ENCODE peak calls at places on chromosomes 1 and 21, in ten cellular contexts. X is prostate gland; J is SK-N-SH; A is cardiac muscle cell; K is CD8-positive, alpha-beta T cell; R is mammary epithelial cell; W is lower lobe of right lung; U is heart right ventricle; Y is left ventricle myocardium inferior; E is mucosa of descending colon. S is an unnamed sample. For H3K4me1, the result is how much of the 10 kb centered on the place peaks cover.

GRCh38 chr21:40191616-40192015 is 324.4 kb downstream of the PCP4 start:
- DNase-seq in U (no peak), J (no peak), K (no peak), R (no peak), W (no peak), X (no peak), Y (no peak), A (no peak), E (no peak), S (no peak)

GRCh38 chr21:25657140-25657539 is 18.1 kb downstream of the JAM2 start:
- DNase-seq in Y (no peak), R (peak), A (no peak), J (no peak), X (no peak), E (no peak), U (no peak), W (no peak), K (no peak), S (no peak)

GRCh38 chr1:81174811-81175476 is 625.8 kb upstream of the ADGRL2 start:
- DNase-seq in R (peak), Y (no peak), X (no peak), J (no peak), A (no peak), E (no peak), K (no peak), U (no peak), W (no peak), S (no peak)

GRCh38 chr1:180372728-180373127 is 129.6 kb downstream of the ACBD6 start:
- DNase-seq in K (no peak), Y (no peak), X (no peak), R (no peak), W (no peak), J (no peak), A (no peak), E (no peak), U (no peak), S (no peak)

GRCh38 chr1:245181123-245181522 is 26.3 kb downstream of the KIF26B start:
- DNase-seq in K (no peak), Y (no peak), U (no peak), X (no peak), R (no peak), J (no peak), A (no peak), W (no peak), E (no peak), S (no peak)

GRCh38 chr21:45128613-45129226 is 54.3 kb downstream of the ADARB1 start:
- DNase-seq in R (peak), U (peak), K (peak), X (peak), W (peak), Y (peak), E (peak), J (peak), A (peak), S (peak)

GRCh38 chr21:44505673-44506278 is 34.2 kb downstream of the KRTAP10-1 start:
- DNase-seq in K (no peak), U (no peak), J (no peak), E (no peak), X (no peak), R (no peak), Y (no peak), W (peak), A (no peak), S (no peak)

GRCh38 chr1:220956861-220957605 is 77.8 kb downstream of the HLX start:
- DNase-seq in K (no peak), A (no peak), R (peak), U (no peak), W (no peak), J (no peak), X (no peak), Y (no peak), E (peak), S (no peak)

GRCh38 chr1:8661185-8662110 is 156.0 kb downstream of the RERE start:
- DNase-seq in U (no peak), X (no peak), K (peak), J (no peak), W (no peak), R (peak), A (no peak), Y (no peak), E (no peak), S (no peak)

GRCh38 chr1:24724345-24725208 is 20.7 kb upstream of the CLIC4 start:
- DNase-seq in J (no peak), W (no peak), A (peak), U (no peak), E (peak), K (no peak), X (no peak), R (peak), Y (no peak), S (no peak)

GRCh38 chr1:99326215-99326949 is 62.1 kb downstream of the PLPPR4 start:
- DNase-seq in X (no peak), U (no peak), Y (no peak), R (no peak), E (peak), W (no peak), J (no peak), K (no peak), A (peak), S (no peak)

GRCh38 chr1:196516373-196516772 is 91.9 kb downstream of the KCNT2 start:
- DNase-seq in A (no peak), R (no peak), W (no peak), J (no peak), Y (no peak), E (no peak), K (no peak), U (no peak), X (no peak), S (no peak)

DNA sequence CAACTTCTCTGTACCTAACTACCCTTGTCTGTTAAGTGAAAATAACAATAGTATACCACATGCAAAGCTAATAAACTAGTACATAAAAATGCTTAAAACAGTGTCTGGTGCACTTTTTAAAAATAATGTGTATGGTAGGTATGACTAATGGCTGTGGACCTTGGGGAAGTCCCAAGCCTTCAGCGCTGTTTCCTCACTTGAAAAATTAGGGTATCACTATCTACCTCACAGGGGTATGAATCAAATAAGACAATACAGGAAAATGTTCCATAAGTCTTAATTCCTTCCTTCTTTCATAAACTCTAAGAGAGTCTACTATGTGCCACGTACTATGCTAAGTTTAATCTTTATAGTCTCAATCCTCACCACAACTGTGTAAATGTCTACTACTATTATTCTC is 32.0 kb downstream of the EGLN1 start:
- DNase-seq in W (no peak), Y (no peak), U (no peak), A (no peak), R (peak), K (no peak), X (no peak), E (no peak), J (no peak), S (no peak)
- H3K4me1 ChIP-seq in W (under half), Y (half or more), U (half or more), A (under half), R (under half), K (under half), X (under half), E (under half), J (under half), S (under half)

GRCh38 chr1:173429517-173430477 is 47.3 kb upstream of the PRDX6 start:
- DNase-seq in U (peak), R (peak), J (no peak), W (peak), E (peak), K (peak), X (peak), Y (peak), A (peak), S (peak)
- TF ChIP-seq CTCF in U (peak), R (peak), J (no peak), W (peak), E (peak), K (peak), X (peak), Y (peak), A (peak), S (peak)

DNA sequence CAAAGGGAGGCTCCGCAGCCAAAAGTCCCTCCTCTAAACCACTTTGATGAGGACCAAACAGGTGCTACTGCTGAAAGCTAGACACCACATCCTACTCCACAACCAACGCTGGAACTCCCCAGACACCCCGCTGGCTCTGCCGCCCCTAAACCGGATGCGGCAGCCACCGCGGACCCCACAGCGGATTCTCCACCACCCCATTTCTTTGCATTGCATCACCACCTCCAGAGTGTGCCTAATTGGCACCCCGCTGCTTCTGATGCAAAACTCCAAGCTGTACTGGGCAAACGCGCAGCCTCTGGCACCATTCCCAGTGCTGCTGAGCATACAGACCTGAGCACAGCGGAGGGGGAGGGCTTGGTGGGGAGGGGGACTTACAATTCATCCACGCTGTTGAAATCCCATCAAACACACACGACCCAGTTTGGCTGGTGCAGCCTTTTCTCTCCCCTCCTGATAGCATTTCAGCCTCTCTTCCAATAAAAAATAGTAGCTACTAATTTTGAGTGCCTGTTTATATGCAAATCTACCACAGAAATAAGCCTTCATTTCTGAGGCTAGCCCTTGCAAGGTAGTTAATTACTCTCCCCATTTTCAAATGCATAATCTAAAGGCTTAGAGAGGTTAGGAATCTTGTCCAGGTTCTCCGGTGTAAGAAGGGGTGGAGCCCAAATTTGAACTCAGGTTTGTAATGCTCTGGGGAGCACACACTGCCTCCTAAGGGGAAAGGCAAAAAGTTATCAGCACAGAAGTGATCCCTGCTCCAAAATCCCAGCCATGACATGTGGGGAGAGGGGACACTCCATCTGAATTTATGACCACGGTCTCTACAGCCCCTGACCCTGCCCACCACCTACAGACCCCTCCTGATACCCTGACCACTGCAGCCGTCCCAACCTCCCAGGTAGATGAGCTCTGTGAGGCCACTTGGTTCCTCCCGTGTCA is 12.2 kb upstream of the RGS16 start:
- DNase-seq in R (peak), A (peak), W (peak), K (peak), U (peak), Y (peak), X (peak), J (peak), E (peak), S (peak)
- H3K4me3 ChIP-seq in R (no peak), A (no peak), W (peak), K (peak), U (peak), Y (peak), X (no peak), J (peak), E (no peak), S (peak)

DNA sequence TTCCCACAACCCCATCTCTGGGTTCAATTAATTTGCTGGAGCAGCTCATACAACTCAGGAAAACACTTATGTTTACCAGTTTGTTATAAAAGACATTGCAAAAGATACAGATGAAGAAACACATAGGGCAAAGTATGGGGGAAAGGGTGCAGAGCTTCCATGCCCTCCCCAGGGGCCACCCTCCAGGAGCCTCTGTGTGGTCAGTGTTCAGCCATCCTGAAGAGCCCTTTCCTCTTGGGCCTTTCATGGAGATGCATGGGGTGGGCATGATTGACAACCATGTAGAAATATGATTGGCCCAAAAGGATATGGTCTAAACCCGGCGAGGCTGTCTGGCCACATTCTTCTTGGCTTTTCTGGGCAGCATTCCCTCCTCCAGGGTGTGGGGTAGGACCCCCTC is 56.8 kb upstream of the PDE9A start:
- DNase-seq in R (no peak), X (no peak), K (no peak), J (no peak), W (no peak), A (no peak), U (no peak), E (no peak), Y (no peak), S (no peak)
- H3K4me1 ChIP-seq in R (under half), X (under half), K (under half), J (under half), W (under half), A (under half), U (under half), E (under half), Y (under half), S (under half)

GRCh38 chr1:38820860-38821259 is 38.7 kb downstream of the RRAGC start:
- DNase-seq in Y (no peak), U (no peak), R (no peak), K (no peak), J (no peak), E (no peak), W (no peak), A (no peak), X (no peak), S (no peak)
- TF ChIP-seq CTCF in Y (no peak), U (no peak), R (no peak), K (no peak), J (no peak), E (no peak), W (no peak), A (no peak), X (no peak), S (no peak)

DNA sequence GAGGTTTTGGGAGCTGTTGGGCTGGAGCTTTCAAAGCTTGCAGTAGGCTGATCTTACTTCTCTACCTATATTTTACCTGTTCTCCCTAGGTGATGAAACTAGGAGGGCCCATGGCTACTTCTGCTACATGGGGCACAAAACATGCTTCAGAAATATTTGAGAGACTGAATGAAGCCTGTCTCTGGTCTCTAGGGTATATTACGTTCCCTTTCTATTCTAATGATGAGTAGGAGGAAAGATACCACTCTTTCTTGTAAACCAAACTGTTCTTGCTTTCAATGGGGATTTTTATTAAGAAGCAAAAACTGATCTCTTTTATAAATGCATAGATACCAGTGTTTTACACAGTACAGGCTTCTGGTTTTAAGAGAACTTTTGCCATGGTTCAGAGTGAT is 103.1 kb downstream of the GALNT2 start:
- DNase-seq in E (no peak), Y (no peak), U (no peak), X (no peak), A (no peak), W (no peak), R (no peak), K (no peak), J (no peak), S (no peak)
- H3K4me3 ChIP-seq in E (no peak), Y (peak), U (peak), X (no peak), A (no peak), W (no peak), R (no peak), K (no peak), J (no peak), S (peak)

GRCh38 chr1:217472915-217473314 is 158.0 kb downstream of the GPATCH2 start:
- DNase-seq in U (no peak), X (no peak), K (no peak), R (peak), E (no peak), W (no peak), J (no peak), Y (no peak), A (no peak), S (no peak)

GRCh38 chr1:217469983-217470382 is 160.9 kb downstream of the GPATCH2 start:
- DNase-seq in X (no peak), E (no peak), K (no peak), U (no peak), R (no peak), W (no peak), Y (no peak), A (no peak), J (peak), S (no peak)

GRCh38 chr1:217471403-217471802 is 159.5 kb downstream of the GPATCH2 start:
- DNase-seq in J (peak), A (no peak), K (no peak), W (no peak), U (no peak), R (no peak), X (no peak), Y (no peak), E (no peak), S (no peak)
- H3K4me1 ChIP-seq in J (under half), A (under half), K (under half), W (under half), U (under half), R (under half), X (under half), Y (under half), E (under half), S (under half)

GRCh38 chr1:201639826-201640225 is 100.9 kb downstream of the NAV1 start:
- DNase-seq in R (no peak), W (no peak), Y (no peak), J (no peak), X (no peak), U (no peak), K (no peak), A (no peak), E (no peak), S (no peak)

GRCh38 chr1:201637282-201638076 is 98.6 kb downstream of the NAV1 start:
- DNase-seq in U (no peak), W (no peak), X (no peak), J (peak), A (no peak), K (no peak), Y (peak), R (no peak), E (no peak), S (no peak)

GRCh38 chr1:201639391-201639790 is 100.5 kb downstream of the NAV1 start:
- DNase-seq in Y (peak), W (no peak), E (no peak), U (no peak), R (no peak), J (no peak), A (no peak), K (no peak), X (no peak), S (no peak)

GRCh38 chr1:201641524-201642253 is 102.8 kb downstream of the NAV1 start:
- DNase-seq in X (no peak), J (no peak), K (no peak), R (no peak), E (no peak), Y (no peak), W (no peak), U (no peak), A (no peak), S (no peak)

GRCh38 chr1:201640624-201641023 is 101.7 kb downstream of the NAV1 start:
- DNase-seq in J (no peak), R (no peak), A (no peak), X (no peak), W (no peak), K (no peak), E (peak), U (peak), Y (peak), S (no peak)
- TF ChIP-seq CTCF in J (no peak), R (no peak), A (no peak), X (no peak), W (no peak), K (no peak), E (no peak), U (no peak), Y (no peak), S (no peak)

GRCh38 chr1:84502892-84503291 is 3.3 kb upstream of the SPATA1 start:
- DNase-seq in Y (no peak), R (no peak), U (no peak), J (no peak), W (no peak), K (no peak), E (no peak), X (no peak), A (no peak), S (no peak)
- H3K4me3 ChIP-seq in Y (peak), R (no peak), U (no peak), J (no peak), W (peak), K (no peak), E (no peak), X (no peak), A (no peak), S (no peak)

S was measured in OCI-LY7.